ENCODE peak calls at places on chromosomes 7 and 10, in seven cellular contexts. W, C, R, N, Q, F and K are unnamed samples.
A peak's percentile ranks its signal among the peaks of the same experiment; 100 is the strongest.

GRCh38 chr10:32650246-32650655 is 204.3 kb downstream of the CCDC7 start:
- DNase-seq in W (no peak), C (no peak), R (peak; percentile 14), N (no peak), Q (no peak), F (no peak), K (peak; percentile 0)

GRCh38 chr10:78297997-78298396 is 264.3 kb downstream of the RPS24 start:
- DNase-seq in W (no peak), C (no peak), R (no peak), N (no peak), Q (no peak), F (no peak), K (no peak)

GRCh38 chr10:118590334-118590733 is 5.1 kb downstream of the PRLHR start:
- DNase-seq in W (peak; percentile 63), C (no peak), R (peak; percentile 13), N (no peak), Q (no peak), F (no peak), K (no peak)

GRCh38 chr7:84277628-84278224 is 83.1 kb upstream of the SEMA3A start:
- DNase-seq in W (no peak), C (no peak), R (no peak), N (no peak), Q (no peak), F (no peak), K (no peak)

GRCh38 chr10:72421895-72422540 is 67.3 kb upstream of the DNAJB12 start:
- DNase-seq in W (no peak), C (no peak), R (no peak), N (no peak), Q (no peak), F (no peak), K (no peak)

GRCh38 chr10:56880541-56880940 is 519.5 kb upstream of the ZWINT start:
- DNase-seq in W (no peak), C (no peak), R (no peak), N (no peak), Q (no peak), F (no peak), K (no peak)

GRCh38 chr7:157271991-157272324 is 64.8 kb upstream of the DNAJB6 start:
- DNase-seq in W (no peak), C (no peak), R (peak; percentile 97), N (no peak), Q (no peak), F (peak; percentile 87), K (no peak)

GRCh38 chr10:117980216-117980615 is 66.5 kb downstream of the RAB11FIP2 start:
- DNase-seq in W (no peak), C (no peak), R (peak; percentile 88), N (no peak), Q (no peak), F (no peak), K (no peak)